ENCODE peak calls at places on chromosomes 3 and 15, in eight cellular contexts. O, I, J, Y, T, Z, W and A are unnamed samples.

GRCh38 chr3:49930922-49931321 is 1.3 kb upstream of the MON1A start:
- DNase-seq in O (no peak), I (no peak), J (no peak), Y (no peak), T (no peak), Z (no peak), W (no peak), A (no peak)

GRCh38 chr3:139654637-139655365 is 23.0 kb downstream of the NMNAT3 start:
- DNase-seq in O (no peak), I (no peak), J (no peak), Y (no peak), T (no peak), Z (no peak), W (no peak), A (no peak)

GRCh38 chr15:91535856-91536500 is 317.5 kb upstream of the SLCO3A1 start:
- DNase-seq in O (no peak), I (no peak), J (no peak), Y (no peak), T (no peak), Z (no peak), W (no peak), A (no peak)

GRCh38 chr3:160677459-160677901 is 520 bp downstream of the ARL14 start:
- DNase-seq in O (no peak), I (no peak), J (no peak), Y (no peak), T (no peak), Z (no peak), W (no peak), A (no peak)

GRCh38 chr3:17233398-17233800 is 348.6 kb downstream of the PLCL2 start:
- DNase-seq in O (peak), I (no peak), J (peak), Y (peak), T (no peak), Z (peak), W (no peak), A (peak)

GRCh38 chr3:126952983-126953660 is 29.8 kb upstream of the PLXNA1 start:
- DNase-seq in O (no peak), I (no peak), J (no peak), Y (no peak), T (no peak), Z (no peak), W (no peak), A (no peak)

GRCh38 chr3:126083511-126083912 is 412 bp downstream of the SLC41A3 start:
- DNase-seq in O (peak), I (no peak), J (peak), Y (peak), T (no peak), Z (peak), W (no peak), A (peak)

GRCh38 chr3:107258285-107258684 is 119.0 kb upstream of the CCDC54 start:
- DNase-seq in O (no peak), I (no peak), J (no peak), Y (no peak), T (no peak), Z (no peak), W (no peak), A (no peak)

GRCh38 chr15:65873271-65873670 is 4.0 kb downstream of the RAB11A start:
- DNase-seq in O (no peak), I (no peak), J (no peak), Y (no peak), T (no peak), Z (no peak), W (no peak), A (peak)

GRCh38 chr3:123807820-123808219 is 76.3 kb downstream of the MYLK start:
- DNase-seq in O (no peak), I (no peak), J (no peak), Y (no peak), T (no peak), Z (no peak), W (no peak), A (peak)

GRCh38 chr15:62112616-62113593 is 46.1 kb downstream of the C2CD4A start:
- DNase-seq in O (peak), I (no peak), J (no peak), Y (no peak), T (no peak), Z (no peak), W (peak), A (peak)

GRCh38 chr3:119627461-119627860 is 29.8 kb downstream of the PLA1A start:
- DNase-seq in O (no peak), I (no peak), J (no peak), Y (no peak), T (no peak), Z (no peak), W (no peak), A (no peak)